ENCODE peak calls at places on chromosomes 5 and 9, in nine cellular contexts. I is foreskin fibroblast; O is stimulated activated CD4-positive, alpha-beta T cell treated with anti-CD3 and anti-CD28 coated beads, Interleukin-4, amount 100 ng/mL, for 4 hours; Z is activated CD4-positive, alpha-beta T cell treated with anti-CD3 and anti-CD28 coated beads for 24 hours; S is OCI-LY7; M is ecto neural progenitor cell; B is uterus; A is NCI-H2107; H is GM23338. X is an unnamed sample.
A peak's percentile ranks its signal among the peaks of the same experiment; 100 is the strongest.

GRCh38 chr9:129146441-129146933 is 31.6 kb downstream of the IER5L start:
- DNase-seq in A (no peak), Z (no peak), B (peak; percentile 76), O (no peak), I (peak; percentile 54), M (no peak), S (no peak), H (no peak), X (no peak)

GRCh38 chr9:133696036-133696435 is 42.1 kb downstream of the SARDH start:
- DNase-seq in B (no peak), A (no peak), O (no peak), H (no peak), S (no peak), Z (no peak), M (no peak), I (no peak), X (no peak)

GRCh38 chr5:175920506-175920865 is 47.6 kb downstream of the THOC3 start:
- DNase-seq in S (no peak), Z (no peak), M (no peak), O (no peak), H (no peak), B (no peak), A (no peak), I (peak; percentile 59), X (no peak)

GRCh38 chr9:115651456-115651855 is 502.1 kb upstream of the PAPPA start:
- DNase-seq in I (peak; percentile 38), O (no peak), Z (no peak), A (no peak), H (no peak), B (no peak), S (no peak), M (no peak), X (no peak)

GRCh38 chr5:178332096-178332780 is 99.6 kb upstream of the PHYKPL start:
- DNase-seq in S (no peak), O (no peak), H (no peak), I (no peak), Z (no peak), M (no peak), A (no peak), B (no peak), X (no peak)

GRCh38 chr5:3595102-3595961 is at the start of gene IRX1:
- DNase-seq in O (no peak), Z (no peak), I (peak; percentile 84), A (no peak), S (no peak), H (peak; percentile 81), B (no peak), M (peak; percentile 90), X (no peak)

GRCh38 chr5:135337064-135337463 is 62.0 kb downstream of the MACROH2A1 start:
- DNase-seq in I (peak; percentile 68), O (no peak), H (no peak), M (no peak), S (no peak), B (no peak), Z (no peak), A (no peak), X (no peak)

GRCh38 chr5:102638316-102638715 is 116.8 kb upstream of the PAM start:
- DNase-seq in M (no peak), S (no peak), O (no peak), H (no peak), Z (no peak), I (no peak), B (no peak), A (no peak), X (no peak)

GRCh38 chr9:90061187-90061586 is 456.4 kb downstream of the GADD45G start:
- DNase-seq in M (no peak), I (no peak), O (no peak), S (no peak), H (no peak), Z (no peak), B (no peak), A (no peak), X (no peak)

GRCh38 chr9:128719919-128720605 is 3.9 kb downstream of the ZDHHC12 start:
- DNase-seq in M (no peak), A (no peak), S (no peak), H (peak; percentile 44), O (no peak), I (no peak), Z (no peak), B (no peak), X (no peak)